ENCODE peak calls at places on chromosomes 2 and 18, in nine cellular contexts. M, R, D, F, Y, A, I, X and O are unnamed samples.

GRCh38 chr2:98912957-98913915 is 22.8 kb downstream of the CRACDL start:
- DNase-seq in M (peak), R (no peak), D (no peak), F (no peak), Y (no peak), A (no peak), I (no peak), X (peak), O (no peak)

GRCh38 chr18:3213231-3214059 is 6.3 kb downstream of the MYOM1 start:
- DNase-seq in M (no peak), R (peak), D (no peak), F (no peak), Y (no peak), A (no peak), I (no peak), X (peak), O (peak)

GRCh38 chr2:53778536-53779162 is 8.1 kb downstream of the ASB3 start:
- DNase-seq in M (no peak), R (peak), D (no peak), F (no peak), Y (no peak), A (no peak), I (no peak), X (no peak), O (peak)

GRCh38 chr2:240392948-240393830 is 42.3 kb upstream of the GPC1 start:
- DNase-seq in M (no peak), R (no peak), D (peak), F (no peak), Y (no peak), A (no peak), I (no peak), X (no peak), O (no peak)

GRCh38 chr2:78431241-78431640 is 594.3 kb upstream of the REG3G start:
- DNase-seq in M (no peak), R (no peak), D (no peak), F (no peak), Y (no peak), A (no peak), I (no peak), X (no peak), O (peak)

GRCh38 chr18:41371718-41372117 is 583.3 kb upstream of the PIK3C3 start:
- DNase-seq in M (no peak), R (no peak), D (no peak), F (no peak), Y (no peak), A (no peak), I (no peak), X (no peak), O (peak)

GRCh38 chr2:160696061-160696452 is 202.4 kb upstream of the RBMS1 start:
- DNase-seq in M (no peak), R (no peak), D (no peak), F (no peak), Y (no peak), A (no peak), I (no peak), X (peak), O (no peak)

GRCh38 chr2:221484761-221485499 is 87.2 kb downstream of the EPHA4 start:
- DNase-seq in M (no peak), R (no peak), D (no peak), F (no peak), Y (no peak), A (no peak), I (no peak), X (no peak), O (no peak)

GRCh38 chr2:226644342-226644957 is 155.2 kb downstream of the IRS1 start:
- DNase-seq in M (no peak), R (no peak), D (no peak), F (no peak), Y (no peak), A (no peak), I (no peak), X (no peak), O (no peak)

GRCh38 chr2:105929506-105929905 is 184.8 kb downstream of the NCK2 start:
- DNase-seq in M (peak), R (peak), D (no peak), F (no peak), Y (peak), A (no peak), I (no peak), X (no peak), O (no peak)

GRCh38 chr18:68733693-68734092 is 18.8 kb upstream of the TMX3 start:
- DNase-seq in M (no peak), R (no peak), D (no peak), F (no peak), Y (no peak), A (no peak), I (no peak), X (peak), O (peak)

GRCh38 chr2:231222318-231223000 is 24.0 kb downstream of the ARMC9 start:
- DNase-seq in M (no peak), R (no peak), D (no peak), F (peak), Y (no peak), A (no peak), I (no peak), X (no peak), O (no peak)

GRCh38 chr2:6823111-6823510 is 42.6 kb downstream of the CMPK2 start:
- DNase-seq in M (no peak), R (no peak), D (no peak), F (no peak), Y (no peak), A (no peak), I (no peak), X (no peak), O (no peak)